ENCODE peak calls at places on chromosomes 11 and 22, in five cellular contexts. W is HepG2, Z is H1, S is HCT116, O is K562. Q is an unnamed sample.

GRCh38 chr11:19644316-19644715 is 68.3 kb upstream of the NAV2 start:
- DNase-seq in W (no peak), Z (no peak), S (no peak), O (no peak), Q (no peak)

GRCh38 chr11:12989428-12990242 is 19.5 kb upstream of the RASSF10 start:
- DNase-seq in W (no peak), Z (no peak), S (no peak), O (peak), Q (no peak)

GRCh38 chr11:45659818-45660160 is 5.6 kb downstream of the CHST1 start:
- DNase-seq in W (no peak), Z (no peak), S (no peak), O (no peak), Q (no peak)

GRCh38 chr11:117457835-117458234 is 130.2 kb downstream of the CEP164 start:
- DNase-seq in W (no peak), Z (no peak), S (no peak), O (no peak), Q (no peak)

GRCh38 chr22:20130319-20130718 is 1.3 kb upstream of the ZDHHC8 start:
- DNase-seq in W (no peak), Z (no peak), S (no peak), O (no peak), Q (no peak)

GRCh38 chr22:23754980-23755636 is 883 bp upstream of the VPREB3 start:
- DNase-seq in W (no peak), Z (no peak), S (no peak), O (no peak), Q (no peak)

GRCh38 chr11:2815762-2816496 is 69.6 kb downstream of the CDKN1C start:
- DNase-seq in W (no peak), Z (no peak), S (no peak), O (no peak), Q (no peak)

GRCh38 chr22:21791635-21792625 is 56.3 kb upstream of the YPEL1 start:
- DNase-seq in W (no peak), Z (no peak), S (no peak), O (peak), Q (peak)

GRCh38 chr11:68773521-68774187 is 22.3 kb upstream of the TESMIN start:
- DNase-seq in W (no peak), Z (no peak), S (no peak), O (no peak), Q (no peak)

GRCh38 chr22:32050678-32051515 is 7.8 kb downstream of the SLC5A1 start:
- DNase-seq in W (peak), Z (no peak), S (peak), O (peak), Q (peak)

GRCh38 chr11:73439002-73439843 is 63.0 kb downstream of the RELT start:
- DNase-seq in W (peak), Z (no peak), S (no peak), O (no peak), Q (no peak)

GRCh38 chr11:2724653-2725366 is 25.0 kb upstream of the KCNQ1OT1 start:
- DNase-seq in W (no peak), Z (no peak), S (no peak), O (no peak), Q (no peak)

GRCh38 chr11:625636-626319 is 1.0 kb upstream of the CDHR5 start:
- DNase-seq in W (no peak), Z (no peak), S (no peak), O (no peak), Q (no peak)

GRCh38 chr11:45095691-45096010 is 50.8 kb upstream of the PRDM11 start:
- DNase-seq in W (no peak), Z (no peak), S (no peak), O (no peak), Q (no peak)

GRCh38 chr22:31210830-31211503 is 1.1 kb upstream of the LIMK2 start:
- DNase-seq in W (peak), Z (no peak), S (no peak), O (no peak), Q (no peak)

GRCh38 chr22:50007057-50007511 is 5.5 kb downstream of the IL17REL start:
- DNase-seq in W (no peak), Z (no peak), S (no peak), O (no peak), Q (no peak)

GRCh38 chr11:2787816-2788750 is 88.3 kb upstream of the KCNQ1OT1 start:
- DNase-seq in W (peak), Z (no peak), S (no peak), O (no peak), Q (no peak)

GRCh38 chr11:3984896-3985295 is 109.7 kb upstream of the RRM1 start:
- DNase-seq in W (no peak), Z (peak), S (no peak), O (peak), Q (no peak)

GRCh38 chr22:42261266-42261665 is 9.2 kb downstream of the TCF20 start:
- DNase-seq in W (no peak), Z (no peak), S (no peak), O (no peak), Q (no peak)

GRCh38 chr11:14638561-14638960 is 5.0 kb upstream of the PDE3B start:
- DNase-seq in W (no peak), Z (no peak), S (no peak), O (no peak), Q (no peak)

GRCh38 chr11:14538926-14539554 is 18.9 kb upstream of the PSMA1 start:
- DNase-seq in W (no peak), Z (no peak), S (no peak), O (no peak), Q (no peak)

GRCh38 chr11:74570266-74571061 is 21.9 kb upstream of the POLD3 start:
- DNase-seq in W (peak), Z (no peak), S (peak), O (peak), Q (no peak)
- TF ChIP-seq SRF in W (no peak), Z (no peak), S (no peak), O (peak), Q (no peak)

DNA sequence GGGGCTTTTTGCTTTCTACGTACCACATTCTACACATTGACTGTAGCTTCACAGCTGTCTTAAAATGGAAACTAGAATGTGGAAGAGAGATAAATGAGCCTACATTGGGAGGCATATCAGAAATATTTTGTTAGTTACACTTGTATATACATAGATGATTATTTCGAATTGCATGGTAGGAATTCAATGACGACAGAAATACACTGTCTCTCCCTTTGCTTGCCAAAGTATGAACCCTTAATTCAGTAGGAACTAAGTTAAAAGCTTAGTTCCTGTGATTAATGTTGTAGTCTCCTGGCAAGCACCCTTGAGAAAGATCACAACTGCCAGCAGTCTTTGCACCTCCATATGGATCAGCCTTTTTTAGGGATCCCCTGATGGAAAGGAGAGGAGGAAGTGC is 10.1 kb downstream of the C11orf87 start:
- DNase-seq in W (no peak), Z (no peak), S (no peak), O (no peak), Q (no peak)
- TF ChIP-seq SP1 in W (no peak), Z (no peak), S (no peak), O (no peak), Q (no peak)

GRCh38 chr11:93560534-93560933 is 17.3 kb upstream of the SMCO4 start:
- DNase-seq in W (no peak), Z (no peak), S (no peak), O (no peak), Q (no peak)
- TF ChIP-seq SRF in W (no peak), Z (no peak), S (no peak), O (no peak), Q (no peak)

DNA sequence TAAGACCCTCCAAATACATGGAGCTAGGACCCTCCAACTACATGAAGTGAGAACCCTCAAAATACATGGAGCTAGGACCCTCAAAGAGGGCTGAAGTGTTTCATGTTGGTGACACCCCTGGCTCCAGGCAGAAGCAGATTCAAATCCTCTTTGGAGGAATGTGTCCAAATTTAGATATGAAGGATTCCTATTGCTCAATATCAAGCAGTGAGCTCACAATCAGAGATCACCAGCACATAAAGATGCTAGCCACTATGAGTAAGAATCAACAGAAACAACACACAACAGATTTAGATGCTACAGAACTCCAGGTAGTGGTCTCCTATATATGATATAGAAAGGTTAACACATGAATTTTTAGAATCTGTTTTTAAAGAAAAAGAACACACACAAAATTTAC is 11.2 kb upstream of the RAB3IL1 start:
- DNase-seq in W (no peak), Z (no peak), S (no peak), O (no peak), Q (no peak)
- TF ChIP-seq SP1 in W (no peak), Z (no peak), S (no peak), O (no peak), Q (no peak)

DNA sequence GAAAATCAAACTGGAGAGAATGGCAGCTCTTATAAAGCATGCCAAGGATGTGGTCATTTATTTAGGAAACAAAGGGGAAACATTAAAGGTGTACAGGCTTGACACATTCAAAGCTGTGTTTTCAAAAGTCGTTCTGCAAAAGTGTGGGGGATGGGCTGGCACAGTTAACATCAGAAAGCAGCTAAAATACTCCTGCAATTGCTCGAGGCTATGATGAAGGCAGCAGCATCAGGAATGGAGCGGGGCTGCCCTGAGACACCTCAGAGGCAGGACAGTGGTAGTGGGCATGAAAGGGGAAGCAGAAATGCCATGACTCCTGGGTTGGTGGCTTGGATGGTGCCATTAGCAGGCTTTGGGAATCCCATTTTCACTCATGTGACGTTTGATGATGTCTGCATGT is 701 bp downstream of the NCAPD3 start:
- DNase-seq in W (no peak), Z (no peak), S (no peak), O (no peak), Q (no peak)
- TF ChIP-seq SRF in W (no peak), Z (no peak), S (no peak), O (no peak), Q (no peak)

Q was measured in GM12878.